ENCODE peak calls at places on chromosomes 3 and 15, in four cellular contexts. One of them, this sample, is unnamed.

GRCh38 chr15:93305306-93305705 is 216.3 kb upstream of the RGMA start:
- DNase-seq in HepG2: no peak
- DNase-seq in SK-N-SH: no peak
- DNase-seq in GM12878: no peak
- DNase-seq in this sample: no peak

GRCh38 chr15:56891852-56892251 is 26.6 kb upstream of the TCF12 start:
- DNase-seq in GM12878: no peak
- DNase-seq in SK-N-SH: no peak
- DNase-seq in HepG2: no peak
- DNase-seq in this sample: no peak

GRCh38 chr15:79640206-79640605 is 208.1 kb downstream of the MINAR1 start:
- DNase-seq in HepG2: peak
- DNase-seq in SK-N-SH: no peak
- DNase-seq in GM12878: no peak
- DNase-seq in this sample: no peak

GRCh38 chr15:39587291-39587909 is 6.5 kb downstream of the THBS1 start:
- DNase-seq in HepG2: no peak
- DNase-seq in GM12878: no peak
- DNase-seq in SK-N-SH: no peak
- DNase-seq in this sample: no peak

GRCh38 chr15:97235285-97235985 is 725.1 kb upstream of the ARRDC4 start:
- DNase-seq in SK-N-SH: peak
- DNase-seq in GM12878: no peak
- DNase-seq in HepG2: peak
- DNase-seq in this sample: peak

GRCh38 chr3:115227461-115227860 is 80.4 kb upstream of the ZBTB20 start:
- DNase-seq in GM12878: no peak
- DNase-seq in HepG2: no peak
- DNase-seq in SK-N-SH: no peak
- DNase-seq in this sample: no peak

GRCh38 chr3:115533218-115533617 is 90.1 kb upstream of the GAP43 start:
- DNase-seq in HepG2: no peak
- DNase-seq in SK-N-SH: no peak
- DNase-seq in GM12878: no peak
- DNase-seq in this sample: no peak

GRCh38 chr3:171829841-171830559 is 13.1 kb upstream of the TMEM212 start:
- DNase-seq in GM12878: no peak
- DNase-seq in HepG2: peak
- DNase-seq in SK-N-SH: peak
- DNase-seq in this sample: peak

GRCh38 chr3:196024968-196025367 is 56.9 kb downstream of the TFRC start:
- DNase-seq in GM12878: no peak
- DNase-seq in HepG2: no peak
- DNase-seq in SK-N-SH: no peak
- DNase-seq in this sample: no peak

GRCh38 chr3:150870406-150870805 is 34.8 kb downstream of the MINDY4B start:
- DNase-seq in GM12878: no peak
- DNase-seq in HepG2: no peak
- DNase-seq in SK-N-SH: no peak
- DNase-seq in this sample: no peak

DNA sequence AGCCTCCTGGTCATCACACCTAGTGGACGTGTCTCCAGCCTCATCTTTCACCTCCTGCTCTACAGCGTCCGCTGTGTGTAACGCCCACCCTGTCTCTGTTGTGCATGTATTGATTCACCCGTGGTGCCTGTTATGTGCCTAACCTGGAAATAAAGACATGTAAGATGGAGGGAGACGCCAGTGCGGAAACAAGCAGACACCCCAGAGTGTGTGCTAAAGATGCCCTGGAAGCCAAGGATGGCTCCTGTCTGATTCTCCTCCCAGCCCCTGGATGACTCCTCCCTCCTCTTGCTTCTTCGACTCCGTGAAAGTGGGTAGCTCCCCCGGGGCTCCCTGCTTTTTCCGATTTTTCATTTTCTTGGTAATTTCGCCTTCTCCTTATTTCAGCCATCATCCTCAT is 241.8 kb downstream of the ADAMTS17 start:
- DNase-seq in HepG2: no peak
- DNase-seq in GM12878: no peak
- DNase-seq in SK-N-SH: no peak
- DNase-seq in this sample: no peak
- TF ChIP-seq TAF1 in HepG2: no peak
- TF ChIP-seq TAF1 in GM12878: no peak
- TF ChIP-seq TAF1 in SK-N-SH: no peak
- TF ChIP-seq TAF1 in this sample: no peak

GRCh38 chr3:41357271-41357670 is 158.0 kb downstream of the CTNNB1 start:
- DNase-seq in SK-N-SH: no peak
- DNase-seq in GM12878: no peak
- DNase-seq in HepG2: no peak
- DNase-seq in this sample: no peak

GRCh38 chr3:41365973-41366372 is 166.7 kb downstream of the CTNNB1 start:
- DNase-seq in HepG2: no peak
- DNase-seq in GM12878: no peak
- DNase-seq in SK-N-SH: no peak
- DNase-seq in this sample: no peak

GRCh38 chr3:41364736-41365135 is 165.4 kb downstream of the CTNNB1 start:
- DNase-seq in GM12878: no peak
- DNase-seq in HepG2: no peak
- DNase-seq in SK-N-SH: no peak
- DNase-seq in this sample: no peak

GRCh38 chr3:41363830-41364523 is 164.7 kb downstream of the CTNNB1 start:
- DNase-seq in GM12878: no peak
- DNase-seq in HepG2: peak
- DNase-seq in SK-N-SH: no peak
- DNase-seq in this sample: no peak

DNA sequence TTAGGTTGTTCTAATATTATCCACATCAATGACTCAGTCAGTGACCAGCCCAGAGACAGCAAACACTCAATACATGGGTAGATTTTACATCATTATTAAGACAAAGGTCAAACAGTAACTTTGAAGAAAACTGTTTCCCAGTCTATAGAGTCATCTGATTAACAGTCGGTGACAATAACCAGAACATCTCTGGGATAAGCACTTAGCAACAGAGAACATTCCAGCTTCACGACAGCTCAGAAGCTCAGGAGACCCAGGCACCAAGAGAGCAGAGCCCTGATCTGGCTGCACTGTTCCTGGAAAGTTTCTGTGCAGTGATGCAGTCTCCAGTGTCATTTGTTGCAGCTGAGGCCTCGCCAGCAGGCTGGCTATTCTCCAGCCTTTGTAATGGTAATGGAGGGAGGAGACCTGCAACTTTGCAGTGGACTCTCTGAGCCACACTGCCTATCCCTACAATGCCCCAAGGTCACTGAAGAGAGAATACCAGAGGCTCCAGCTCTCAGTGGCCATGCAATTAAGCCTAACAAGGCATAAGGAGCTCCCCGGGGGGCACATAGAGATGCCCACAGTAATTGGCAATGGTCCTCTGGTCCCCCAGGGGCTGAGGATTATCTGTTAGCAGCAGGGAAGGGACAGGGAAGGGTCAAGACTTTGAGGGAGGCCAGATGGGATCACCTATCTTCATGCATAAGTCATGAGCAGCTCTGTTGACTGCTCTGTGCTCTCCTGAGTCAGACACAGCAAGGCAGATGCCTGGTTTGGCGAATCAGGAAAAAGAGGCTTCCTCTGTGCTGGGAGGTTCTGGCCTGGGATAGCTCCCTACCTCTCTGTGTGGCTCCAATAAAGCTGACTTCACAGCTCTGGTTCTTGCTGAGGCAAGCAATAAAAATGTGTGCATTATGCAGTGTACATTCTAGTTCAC is 163.6 kb downstream of the CTNNB1 start:
- DNase-seq in GM12878: no peak
- DNase-seq in HepG2: peak
- DNase-seq in SK-N-SH: peak
- DNase-seq in this sample: no peak
- TF ChIP-seq SMC3 in GM12878: no peak
- TF ChIP-seq SMC3 in HepG2: no peak
- TF ChIP-seq SMC3 in SK-N-SH: no peak
- TF ChIP-seq SMC3 in this sample: no peak

DNA sequence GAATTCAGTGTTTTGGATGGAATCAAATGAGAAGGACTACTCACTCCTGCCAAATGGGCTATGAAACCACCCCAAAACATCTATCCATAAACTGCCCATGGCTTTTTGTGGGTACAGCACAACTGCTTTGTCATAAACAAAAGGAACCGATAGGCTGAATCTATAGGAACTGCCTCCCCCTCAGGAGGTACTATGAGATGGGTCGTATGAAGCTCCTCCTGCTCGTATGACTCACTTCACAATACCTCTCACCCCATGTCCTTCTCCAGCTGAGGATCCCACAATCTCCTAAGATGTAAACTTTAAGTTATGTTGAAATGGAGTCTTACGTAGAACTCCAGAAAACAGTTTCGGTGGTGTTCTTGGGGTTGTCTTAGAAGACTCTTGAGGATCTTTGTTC is 129.9 kb upstream of the SAMMSON start:
- DNase-seq in SK-N-SH: no peak
- DNase-seq in GM12878: no peak
- DNase-seq in HepG2: no peak
- DNase-seq in this sample: no peak
- TF ChIP-seq TAF1 in SK-N-SH: no peak
- TF ChIP-seq TAF1 in GM12878: no peak
- TF ChIP-seq TAF1 in HepG2: no peak
- TF ChIP-seq TAF1 in this sample: no peak

GRCh38 chr15:77546870-77547269 is 85.8 kb downstream of the LINGO1 start:
- DNase-seq in SK-N-SH: no peak
- DNase-seq in HepG2: no peak
- DNase-seq in GM12878: no peak
- DNase-seq in this sample: no peak
- TF ChIP-seq SMC3 in SK-N-SH: no peak
- TF ChIP-seq SMC3 in HepG2: no peak
- TF ChIP-seq SMC3 in GM12878: no peak
- TF ChIP-seq SMC3 in this sample: no peak

GRCh38 chr15:87263296-87263695 is 993.2 kb downstream of the NTRK3 start:
- DNase-seq in GM12878: no peak
- DNase-seq in SK-N-SH: no peak
- DNase-seq in HepG2: no peak
- DNase-seq in this sample: no peak
- TF ChIP-seq TAF1 in GM12878: no peak
- TF ChIP-seq TAF1 in SK-N-SH: no peak
- TF ChIP-seq TAF1 in HepG2: no peak
- TF ChIP-seq TAF1 in this sample: no peak

DNA sequence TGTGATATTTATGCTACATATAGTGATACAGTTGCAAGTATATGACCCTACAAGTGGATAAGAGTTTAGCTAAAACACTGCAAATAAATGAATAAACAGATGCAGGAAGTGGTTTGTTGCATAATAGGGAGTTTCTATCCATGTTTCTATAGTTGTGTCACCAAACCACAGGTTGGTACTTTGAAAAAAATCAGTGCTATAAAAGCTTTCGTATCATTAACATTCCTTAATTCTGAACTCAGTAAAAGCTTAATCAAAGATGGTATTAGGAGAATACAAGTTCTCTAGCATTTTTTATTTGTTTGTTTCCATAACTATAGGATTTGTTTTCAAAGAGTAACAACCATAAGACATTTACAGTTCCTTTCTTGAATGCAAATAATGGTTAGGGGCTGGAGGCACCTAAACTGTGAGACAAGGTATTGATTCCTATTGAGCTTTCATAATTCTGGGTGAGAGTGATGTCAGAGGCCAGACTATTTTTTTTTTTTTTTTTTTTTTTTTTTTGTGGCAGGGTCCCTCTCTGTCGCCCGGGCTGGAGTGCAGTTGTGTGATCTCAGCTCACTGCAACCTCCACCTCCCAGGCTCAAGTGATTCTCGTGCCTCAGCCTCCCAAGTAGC is 29.6 kb downstream of the CPOX start:
- DNase-seq in GM12878: no peak
- DNase-seq in SK-N-SH: no peak
- DNase-seq in HepG2: no peak
- DNase-seq in this sample: no peak
- TF ChIP-seq SMC3 in GM12878: no peak
- TF ChIP-seq SMC3 in SK-N-SH: no peak
- TF ChIP-seq SMC3 in HepG2: no peak
- TF ChIP-seq SMC3 in this sample: no peak

DNA sequence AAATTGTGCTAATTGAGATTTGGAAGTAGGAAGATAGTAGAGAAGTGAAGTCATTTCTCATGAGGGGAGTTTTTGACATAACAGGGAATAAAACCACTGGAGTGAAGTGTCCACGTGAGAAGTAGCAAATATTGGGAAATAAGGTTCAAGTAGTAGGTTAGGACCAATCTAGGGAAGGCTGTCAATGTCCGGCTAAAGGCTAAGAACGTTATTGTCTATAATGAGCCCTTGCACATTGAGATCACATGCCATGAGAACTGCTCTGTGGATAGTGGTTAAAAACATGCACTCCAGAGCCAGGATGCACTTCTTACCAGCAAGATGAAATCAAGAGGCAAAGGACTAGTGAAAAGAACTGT is 459.9 kb upstream of the TPRG1 start:
- DNase-seq in GM12878: no peak
- DNase-seq in SK-N-SH: no peak
- DNase-seq in HepG2: no peak
- DNase-seq in this sample: no peak
- TF ChIP-seq TAF1 in GM12878: no peak
- TF ChIP-seq TAF1 in SK-N-SH: no peak
- TF ChIP-seq TAF1 in HepG2: no peak
- TF ChIP-seq TAF1 in this sample: no peak

GRCh38 chr15:83445653-83446052 is 1.5 kb upstream of the SH3GL3 start:
- DNase-seq in GM12878: no peak
- DNase-seq in SK-N-SH: no peak
- DNase-seq in HepG2: no peak
- DNase-seq in this sample: no peak

GRCh38 chr15:83449250-83449671 is 2.1 kb downstream of the SH3GL3 start:
- DNase-seq in SK-N-SH: no peak
- DNase-seq in HepG2: no peak
- DNase-seq in GM12878: no peak
- DNase-seq in this sample: no peak

GRCh38 chr15:83444936-83445335 is 2.2 kb upstream of the SH3GL3 start:
- DNase-seq in HepG2: no peak
- DNase-seq in GM12878: no peak
- DNase-seq in SK-N-SH: no peak
- DNase-seq in this sample: no peak

GRCh38 chr15:83446417-83446816 is 724 bp upstream of the SH3GL3 start:
- DNase-seq in GM12878: no peak
- DNase-seq in SK-N-SH: no peak
- DNase-seq in HepG2: no peak
- DNase-seq in this sample: no peak

GRCh38 chr15:83446904-83447708 is at the start of gene SH3GL3:
- DNase-seq in GM12878: no peak
- DNase-seq in HepG2: no peak
- DNase-seq in SK-N-SH: peak
- DNase-seq in this sample: peak
- TF ChIP-seq SMC3 in GM12878: no peak
- TF ChIP-seq SMC3 in HepG2: no peak
- TF ChIP-seq SMC3 in SK-N-SH: no peak
- TF ChIP-seq SMC3 in this sample: peak

GRCh38 chr3:179733797-179734196 is 81.0 kb downstream of the USP13 start:
- DNase-seq in HepG2: no peak
- DNase-seq in GM12878: no peak
- DNase-seq in SK-N-SH: no peak
- DNase-seq in this sample: no peak
- TF ChIP-seq TAF1 in HepG2: no peak
- TF ChIP-seq TAF1 in GM12878: no peak
- TF ChIP-seq TAF1 in SK-N-SH: no peak
- TF ChIP-seq TAF1 in this sample: no peak